ENCODE peak calls at places on chromosomes 3 and 15, in seven cellular contexts. X is GM12864, N is transverse colon, H is astrocyte, T is left lung, W is lower lobe of right lung, M is kidney epithelial cell. L is an unnamed sample.
A peak's percentile ranks its signal among the peaks of the same experiment; 100 is the strongest.

GRCh38 chr3:184399410-184399809 is 19.6 kb downstream of the CHRD start:
- DNase-seq in X (no peak), N (no peak), H (peak; percentile 93), T (no peak), W (no peak), M (peak; percentile 77), L (no peak)

GRCh38 chr15:98154863-98155262 is 194.4 kb downstream of the ARRDC4 start:
- DNase-seq in X (no peak), N (no peak), H (peak; percentile 80), T (no peak), W (no peak), M (peak; percentile 63), L (no peak)

GRCh38 chr3:150945226-150945625 is 27.3 kb downstream of the CLRN1 start:
- DNase-seq in X (no peak), N (no peak), H (peak; percentile 86), T (no peak), W (no peak), M (peak; percentile 34), L (no peak)

GRCh38 chr15:43249699-43250203 is 17.0 kb downstream of the TGM5 start:
- DNase-seq in X (peak; percentile 69), N (no peak), H (peak; percentile 97), T (no peak), W (no peak), M (peak; percentile 60), L (no peak)

GRCh38 chr3:4721511-4721911 is 228.4 kb downstream of the ITPR1 start:
- DNase-seq in X (no peak), N (no peak), H (peak; percentile 98), T (no peak), W (no peak), M (peak; percentile 66), L (no peak)

GRCh38 chr3:160003520-160004128 is 15.0 kb downstream of the IL12A start:
- DNase-seq in X (no peak), N (peak; percentile 71), H (peak; percentile 13), T (peak; percentile 81), W (peak; percentile 70), M (no peak), L (peak; percentile 20)

GRCh38 chr15:87219650-87220615 is 1036.6 kb downstream of the NTRK3 start:
- DNase-seq in X (no peak), N (no peak), H (peak; percentile 68), T (no peak), W (no peak), M (no peak), L (no peak)

GRCh38 chr15:90838066-90838465 is 30.3 kb upstream of the FURIN start:
- DNase-seq in X (no peak), N (peak; percentile 33), H (no peak), T (no peak), W (no peak), M (no peak), L (no peak)

GRCh38 chr3:60708191-60708975 is 542.9 kb downstream of the FHIT start:
- DNase-seq in X (no peak), N (no peak), H (peak; percentile 87), T (no peak), W (no peak), M (peak; percentile 29), L (no peak)

GRCh38 chr15:99224815-99225214 is 24.6 kb downstream of the TTC23 start:
- DNase-seq in X (no peak), N (no peak), H (no peak), T (no peak), W (no peak), M (no peak), L (no peak)

GRCh38 chr15:76840830-76841460 is 64.2 kb downstream of the SCAPER start:
- DNase-seq in X (no peak), N (no peak), H (peak; percentile 17), T (no peak), W (no peak), M (no peak), L (no peak)

GRCh38 chr15:50824507-50824906 is 59.0 kb upstream of the SPPL2A start:
- DNase-seq in X (no peak), N (no peak), H (no peak), T (no peak), W (no peak), M (no peak), L (no peak)

GRCh38 chr15:28086175-28086703 is 12.9 kb downstream of the OCA2 start:
- DNase-seq in X (peak; percentile 19), N (peak; percentile 70), H (peak; percentile 25), T (no peak), W (no peak), M (no peak), L (peak; percentile 54)

GRCh38 chr15:101807345-101807945 is 4.1 kb downstream of the OR4F6 start:
- DNase-seq in X (no peak), N (no peak), H (peak; percentile 89), T (no peak), W (no peak), M (peak; percentile 79), L (no peak)

GRCh38 chr3:186108106-186108940 is 566 bp downstream of the ETV5 start:
- DNase-seq in X (no peak), N (no peak), H (peak; percentile 45), T (peak; percentile 87), W (peak; percentile 67), M (no peak), L (peak; percentile 63)

GRCh38 chr3:16060358-16060852 is 114.1 kb upstream of the GALNT15 start:
- DNase-seq in X (no peak), N (peak; percentile 30), H (peak; percentile 100), T (no peak), W (no peak), M (peak; percentile 92), L (no peak)

GRCh38 chr3:159726231-159726964 is 262.2 kb upstream of the IL12A start:
- DNase-seq in X (no peak), N (no peak), H (peak; percentile 74), T (peak; percentile 72), W (no peak), M (peak; percentile 79), L (no peak)

GRCh38 chr3:179949869-179950268 is 86.9 kb downstream of the PEX5L start:
- DNase-seq in X (no peak), N (no peak), H (no peak), T (no peak), W (no peak), M (no peak), L (no peak)

GRCh38 chr3:142886938-142887337 is 1.9 kb downstream of the PCOLCE2 start:
- DNase-seq in X (no peak), N (no peak), H (peak; percentile 84), T (no peak), W (no peak), M (no peak), L (no peak)

GRCh38 chr3:186529204-186529999 is 14.8 kb downstream of the CRYGS start:
- DNase-seq in X (no peak), N (no peak), H (no peak), T (no peak), W (no peak), M (no peak), L (no peak)

GRCh38 chr15:53611145-53611920 is 148.1 kb downstream of the WDR72 start:
- DNase-seq in X (no peak), N (no peak), H (peak; percentile 45), T (no peak), W (no peak), M (peak; percentile 16), L (no peak)

GRCh38 chr15:74780523-74780982 is 1.3 kb upstream of the CSK start:
- DNase-seq in X (no peak), N (no peak), H (no peak), T (peak; percentile 51), W (no peak), M (no peak), L (no peak)

GRCh38 chr15:74783072-74783807 is 1.4 kb downstream of the CSK start:
- DNase-seq in X (no peak), N (peak; percentile 59), H (no peak), T (no peak), W (no peak), M (no peak), L (no peak)

GRCh38 chr15:74782596-74783071 is 754 bp downstream of the CSK start:
- DNase-seq in X (no peak), N (no peak), H (no peak), T (no peak), W (no peak), M (no peak), L (no peak)

GRCh38 chr15:74780983-74781672 is 752 bp upstream of the CSK start:
- DNase-seq in X (no peak), N (no peak), H (no peak), T (peak; percentile 78), W (no peak), M (no peak), L (no peak)

GRCh38 chr15:74781673-74782595 is at the start of gene CSK:
- DNase-seq in X (no peak), N (peak; percentile 81), H (no peak), T (peak; percentile 95), W (peak; percentile 83), M (no peak), L (peak; percentile 69)
- TF ChIP-seq CTCF in X (peak; percentile 62), N (peak; percentile 60), H (peak; percentile 6), T (peak; percentile 34), W (peak; percentile 52), M (peak; percentile 26), L (peak; percentile 70)

DNA sequence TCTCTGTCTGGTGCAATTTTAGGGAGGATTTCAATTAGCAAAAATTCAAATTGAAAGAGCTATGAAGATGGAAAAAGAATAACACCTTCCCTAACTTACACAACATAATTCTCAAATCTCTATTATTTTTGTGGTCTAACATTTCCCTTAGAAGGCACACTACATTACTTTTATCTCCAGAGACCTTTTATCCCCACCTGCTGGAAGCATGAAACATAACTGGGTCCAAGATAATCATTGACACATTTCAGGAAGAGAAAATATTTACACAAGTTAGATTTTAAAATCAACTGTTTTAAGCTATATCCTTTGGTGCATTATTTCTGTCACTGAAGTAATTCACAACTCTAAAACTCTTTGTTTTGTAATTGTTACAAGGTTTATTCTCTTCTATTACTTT is 779.5 kb downstream of the ROBO1 start:
- DNase-seq in X (no peak), N (no peak), H (no peak), T (no peak), W (no peak), M (no peak), L (no peak)
- TF ChIP-seq CTCF in X (no peak), N (no peak), H (peak; percentile 31), T (no peak), W (peak; percentile 17), M (peak; percentile 42), L (peak; percentile 61)

GRCh38 chr3:25021816-25022215 is 406.2 kb upstream of the RARB start:
- DNase-seq in X (no peak), N (no peak), H (peak; percentile 42), T (no peak), W (no peak), M (no peak), L (no peak)
- TF ChIP-seq CTCF in X (no peak), N (peak; percentile 38), H (peak; percentile 56), T (peak; percentile 49), W (peak; percentile 51), M (peak; percentile 53), L (peak; percentile 57)

DNA sequence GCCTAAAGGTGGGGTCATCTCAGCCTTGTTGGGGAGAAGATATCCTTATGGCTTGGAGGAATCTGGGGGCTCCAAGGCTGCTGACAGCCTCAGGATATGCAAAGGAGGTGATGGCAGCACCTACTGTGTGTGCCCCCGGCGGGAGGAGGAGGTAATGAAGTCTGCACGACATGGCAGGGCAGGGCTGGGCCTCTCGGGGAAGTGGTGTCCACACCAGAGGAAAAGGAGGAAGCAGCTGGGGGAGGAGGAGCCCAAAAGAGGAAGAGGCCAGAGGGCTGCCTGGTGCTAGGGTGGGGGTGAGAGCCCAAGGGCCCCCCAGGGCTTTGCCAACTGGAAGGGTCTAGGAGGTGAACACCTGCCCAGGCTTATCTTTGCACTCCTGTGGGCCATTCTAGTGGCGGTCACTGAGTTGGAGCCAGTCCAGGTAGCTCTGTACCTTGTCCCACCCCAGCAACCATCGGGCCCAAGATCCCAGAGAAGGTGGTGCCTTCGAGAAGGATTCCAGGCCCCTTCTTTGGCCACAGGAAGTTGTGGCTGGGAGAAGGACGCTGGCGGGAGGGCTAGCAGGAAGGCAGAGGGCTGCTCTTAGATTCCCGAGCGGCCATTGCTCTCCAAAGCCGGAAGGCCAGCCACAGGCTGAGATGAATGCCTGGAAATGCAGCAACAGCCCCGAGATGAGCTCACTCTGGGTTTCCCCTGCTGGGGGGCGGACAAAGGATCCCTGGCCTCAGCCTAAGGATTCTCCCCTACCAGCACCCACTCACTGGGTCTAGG is 7.0 kb downstream of the GNAI2 start:
- DNase-seq in X (no peak), N (peak; percentile 65), H (peak; percentile 58), T (peak; percentile 94), W (peak; percentile 90), M (no peak), L (no peak)
- TF ChIP-seq CTCF in X (peak; percentile 7), N (no peak), H (no peak), T (no peak), W (peak; percentile 20), M (no peak), L (no peak)